ENCODE peak calls at places on chromosomes 12 and 14, in four cellular contexts. B is HCT116, H is GM12878, I is K562. E is an unnamed sample.

GRCh38 chr12:31895449-31896150 is 63.6 kb upstream of the RESF1 start:
- DNase-seq in B (no peak), H (no peak), I (no peak), E (no peak)

GRCh38 chr14:92627707-92628215 is 114.2 kb downstream of the RIN3 start:
- DNase-seq in I (no peak), B (no peak), H (no peak), E (no peak)

GRCh38 chr14:29724991-29725390 is 202.7 kb downstream of the PRKD1 start:
- DNase-seq in I (no peak), H (no peak), B (no peak), E (no peak)

GRCh38 chr14:44912041-44912869 is 49.5 kb downstream of the KLHL28 start:
- DNase-seq in H (no peak), I (no peak), B (no peak), E (no peak)

GRCh38 chr14:86310148-86310547 is 780.2 kb downstream of the FLRT2 start:
- DNase-seq in B (no peak), H (no peak), I (no peak), E (no peak)

GRCh38 chr12:25723921-25724491 is 170.9 kb upstream of the LMNTD1 start:
- DNase-seq in H (no peak), B (no peak), I (no peak), E (no peak)

GRCh38 chr12:15364221-15365170 is 42.2 kb downstream of the PTPRO start:
- DNase-seq in H (no peak), B (no peak), I (no peak), E (no peak)

GRCh38 chr14:59271734-59272133 is 83.3 kb downstream of the DAAM1 start:
- DNase-seq in H (no peak), I (no peak), B (no peak), E (no peak)

GRCh38 chr14:71665157-71665556 is 267.1 kb upstream of the RGS6 start:
- DNase-seq in I (no peak), B (no peak), H (no peak), E (no peak)

GRCh38 chr14:65946494-65946893 is 534.0 kb downstream of the FUT8 start:
- DNase-seq in B (no peak), H (no peak), I (no peak), E (no peak)

GRCh38 chr14:41362134-41362533 is 244.5 kb upstream of the LRFN5 start:
- DNase-seq in H (no peak), B (no peak), I (no peak), E (no peak)

GRCh38 chr12:51517800-51518199 is 73.2 kb upstream of the SCN8A start:
- DNase-seq in H (no peak), I (no peak), B (no peak), E (no peak)

GRCh38 chr14:68987653-68988036 is 8.5 kb upstream of the ACTN1 start:
- DNase-seq in H (no peak), B (no peak), I (peak; percentile 86), E (no peak)

GRCh38 chr12:58602179-58602578 is 318.1 kb downstream of the LRIG3 start:
- DNase-seq in H (no peak), B (no peak), I (no peak), E (no peak)

GRCh38 chr14:68412505-68413496 is 380.1 kb downstream of the ZFP36L1 start:
- DNase-seq in B (peak; percentile 53), H (no peak), I (peak; percentile 9), E (no peak)

GRCh38 chr12:77299001-77299400 is 233.6 kb upstream of the E2F7 start:
- DNase-seq in H (no peak), B (no peak), I (no peak), E (no peak)

GRCh38 chr12:23084236-23084995 is 459.4 kb downstream of the ETNK1 start:
- DNase-seq in B (no peak), H (no peak), I (peak; percentile 17), E (no peak)

GRCh38 chr12:7667025-7667575 is 1.4 kb upstream of the APOBEC1 start:
- DNase-seq in I (peak; percentile 20), B (peak; percentile 19), H (no peak), E (no peak)

GRCh38 chr12:127230843-127231260 is 1036.1 kb upstream of the TMEM132C start:
- DNase-seq in B (peak; percentile 48), H (no peak), I (no peak), E (peak; percentile 15)

GRCh38 chr14:54783660-54784015 is 119.0 kb downstream of the GCH1 start:
- DNase-seq in H (no peak), B (no peak), I (no peak), E (no peak)

GRCh38 chr12:128091931-128092330 is 175.0 kb upstream of the TMEM132C start:
- DNase-seq in B (no peak), H (no peak), I (no peak), E (no peak)

GRCh38 chr14:22545842-22546721 is 42.9 kb downstream of the DAD1 start:
- DNase-seq in H (no peak), I (no peak), B (no peak), E (no peak)
- H3K27ac ChIP-seq in H (no peak overlapping the region), I (no peak overlapping the region), B (no peak overlapping the region), E (no peak overlapping the region)

GRCh38 chr14:60647837-60648168 is 1.5 kb downstream of the SIX1 start:
- DNase-seq in B (no peak), I (no peak), H (no peak), E (no peak)

GRCh38 chr14:60648169-60648933 is 926 bp downstream of the SIX1 start:
- DNase-seq in B (no peak), I (peak; percentile 24), H (no peak), E (no peak)

GRCh38 chr14:60646202-60646886 is 2.9 kb downstream of the SIX1 start:
- DNase-seq in I (no peak), B (no peak), H (no peak), E (no peak)

GRCh38 chr14:60648934-60649814 is at the start of gene SIX1:
- DNase-seq in I (peak; percentile 79), B (peak; percentile 62), H (no peak), E (no peak)

GRCh38 chr14:60647081-60647836 is 2.0 kb downstream of the SIX1 start:
- DNase-seq in I (no peak), B (no peak), H (no peak), E (no peak)
- TF ChIP-seq SIN3A in I (no peak), B (no peak), H (no peak), E (peak; percentile 78)

DNA sequence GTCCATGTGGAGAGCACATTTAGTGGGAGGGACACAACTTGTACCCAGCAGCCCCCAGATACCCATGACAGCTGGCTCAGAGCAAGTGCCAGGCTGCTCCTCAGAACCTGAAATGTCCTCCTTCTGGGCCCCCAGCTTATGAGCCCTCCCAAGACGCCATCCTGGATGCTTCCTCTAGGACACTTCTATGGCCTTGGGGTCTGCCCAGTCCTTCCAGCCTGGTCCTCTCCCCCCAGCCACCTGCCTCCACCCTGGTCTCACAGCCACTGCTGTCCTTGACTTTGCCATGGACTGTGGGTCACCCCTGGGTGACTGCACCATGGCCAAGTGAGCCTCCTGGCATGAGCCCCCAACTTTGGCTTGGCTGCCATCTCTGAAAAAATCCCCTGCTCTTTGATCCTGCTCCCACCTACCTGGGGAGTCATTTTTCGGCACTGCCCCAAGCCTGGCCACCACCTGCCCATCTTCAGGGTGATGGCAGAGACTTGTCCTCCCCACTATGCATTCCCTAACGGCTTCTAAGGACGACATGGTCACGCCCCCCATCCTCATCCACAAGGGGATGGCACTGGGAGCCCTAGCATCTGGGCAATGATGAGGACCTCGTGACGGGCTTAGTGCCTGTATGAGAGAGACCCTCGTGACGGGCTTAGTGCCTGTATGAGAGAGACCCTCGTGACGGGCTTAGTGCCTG is 323.7 kb downstream of the TMEM121 start:
- DNase-seq in B (no peak), I (no peak), H (no peak), E (no peak)
- H3K9me3 ChIP-seq in B (no peaks in the 10 kb centered on the region), I (no peaks in the 10 kb centered on the region), H (no peaks in the 10 kb centered on the region), E (no peaks in the 10 kb centered on the region)

DNA sequence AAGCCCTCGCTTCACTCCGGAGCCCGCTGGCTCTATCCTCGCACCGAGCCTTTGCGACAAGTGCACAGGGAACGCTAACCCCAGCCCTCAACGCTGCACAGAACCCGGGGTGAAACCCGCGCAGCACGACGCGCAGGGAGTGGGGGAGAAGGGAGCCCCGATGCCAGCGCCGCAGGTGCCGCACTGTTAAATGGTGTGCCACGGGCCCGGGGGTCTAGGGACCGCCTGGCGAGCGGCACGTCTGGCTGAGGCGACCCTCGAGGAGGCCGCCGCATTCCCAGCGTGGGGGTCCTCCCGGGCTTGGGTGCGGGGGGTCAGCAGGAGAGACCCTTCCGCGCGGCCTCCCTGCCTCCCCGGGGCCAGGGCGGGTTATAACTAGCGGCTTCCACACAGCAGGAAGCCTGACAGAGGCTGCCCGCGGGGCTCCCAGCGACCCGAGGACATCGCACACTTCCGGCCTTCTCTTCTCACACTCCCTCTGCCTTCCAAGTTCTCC is 23.8 kb upstream of the LRTM2 start:
- DNase-seq in B (no peak), I (no peak), H (no peak), E (no peak)
- H3K27ac ChIP-seq in B (peak overlapping the region; percentile 93), I (peak overlapping the region; percentile 19), H (peak overlapping the region; percentile 62), E (peak overlapping the region; percentile 71)